ENCODE peak calls at places on chromosomes 16 and 17, in four cellular contexts. O, J, X and V are unnamed samples.

GRCh38 chr16:85422374-85423185 is 190.5 kb upstream of the GSE1 start:
- DNase-seq in X (no peak), J (peak), O (no peak), V (no peak)

GRCh38 chr16:69861276-69862030 is 89.7 kb upstream of the CLEC18A start:
- DNase-seq in O (peak), X (no peak), J (peak), V (peak)

GRCh38 chr17:62658136-62658535 is 30.7 kb downstream of the MRC2 start:
- DNase-seq in O (no peak), X (no peak), J (no peak), V (no peak)

GRCh38 chr17:32487460-32488176 is 825 bp downstream of the CDK5R1 start:
- DNase-seq in O (no peak), X (no peak), J (peak), V (no peak)

GRCh38 chr17:58487589-58488427 is at the start of gene HSF5:
- DNase-seq in O (no peak), J (no peak), X (peak), V (no peak)

GRCh38 chr17:13508916-13509315 is 92.8 kb downstream of the HS3ST3A1 start:
- DNase-seq in O (no peak), X (no peak), J (no peak), V (no peak)

GRCh38 chr16:86517652-86518258 is 7.4 kb downstream of the FOXF1 start:
- DNase-seq in J (no peak), X (no peak), O (no peak), V (no peak)

GRCh38 chr17:27959382-27959709 is 66.2 kb upstream of the LYRM9 start:
- DNase-seq in O (no peak), J (no peak), X (no peak), V (no peak)

GRCh38 chr17:3535253-3535995 is 22.2 kb downstream of the TRPV3 start:
- DNase-seq in J (peak), X (peak), O (peak), V (no peak)

GRCh38 chr17:39952665-39953470 is 9.9 kb upstream of the GSDMA start:
- DNase-seq in O (peak), X (peak), J (peak), V (peak)

GRCh38 chr16:83330251-83330650 is 477.5 kb upstream of the HSBP1 start:
- DNase-seq in X (no peak), J (no peak), O (no peak), V (no peak)

GRCh38 chr17:27384721-27385120 is 71.5 kb upstream of the KSR1 start:
- DNase-seq in O (peak), X (no peak), J (no peak), V (no peak)

GRCh38 chr17:31388770-31389672 is 2.5 kb upstream of the RAB11FIP4 start:
- DNase-seq in O (no peak), J (peak), X (no peak), V (peak)

GRCh38 chr17:45172541-45173286 is 11.0 kb downstream of the HEXIM2 start:
- DNase-seq in O (peak), X (peak), J (no peak), V (peak)

GRCh38 chr17:31541559-31541958 is 150.1 kb downstream of the RAB11FIP4 start:
- DNase-seq in J (no peak), X (no peak), O (no peak), V (no peak)

GRCh38 chr17:52136173-52136572 is 22.3 kb downstream of the CA10 start:
- DNase-seq in O (no peak), X (no peak), J (no peak), V (no peak)